ENCODE peak calls at places on chromosomes 3 and 15, in four cellular contexts. P is WTC11, I is A549, D is HepG2. S is an unnamed sample.
A peak's percentile ranks its signal among the peaks of the same experiment; 100 is the strongest.

GRCh38 chr3:53846134-53846850 is at the start of the genes CHDH and IL17RB:
- DNase-seq in P (peak; percentile 76), I (peak; percentile 49), D (peak; percentile 77), S (peak; percentile 58)

GRCh38 chr3:97793415-97794019 is 28.3 kb upstream of the CRYBG3 start:
- DNase-seq in P (no peak), I (peak; percentile 60), D (peak; percentile 60), S (peak; percentile 53)

GRCh38 chr3:46860381-46861292 is 2.6 kb downstream of the MYL3 start:
- DNase-seq in P (peak; percentile 53), I (peak; percentile 34), D (peak; percentile 44), S (peak; percentile 54)

GRCh38 chr3:43162573-43163084 is 56.8 kb upstream of the POMGNT2 start:
- DNase-seq in P (peak; percentile 13), I (no peak), D (no peak), S (no peak)

GRCh38 chr15:70795311-70795665 is 31.9 kb upstream of the UACA start:
- DNase-seq in P (no peak), I (peak; percentile 85), D (peak; percentile 57), S (no peak)

GRCh38 chr15:62848631-62849050 is 193.9 kb upstream of the TPM1 start:
- DNase-seq in P (no peak), I (peak; percentile 74), D (peak; percentile 13), S (no peak)

GRCh38 chr15:100020181-100020580 is 286.9 kb upstream of the LYSMD4 start:
- DNase-seq in P (peak; percentile 61), I (no peak), D (no peak), S (no peak)

GRCh38 chr3:39038165-39038564 is 13.6 kb downstream of the SCN11A start:
- DNase-seq in P (no peak), I (no peak), D (no peak), S (no peak)

GRCh38 chr3:126562737-126563276 is 4.1 kb upstream of the C3orf22 start:
- DNase-seq in P (no peak), I (no peak), D (no peak), S (no peak)

GRCh38 chr3:134364061-134364935 is 9.9 kb downstream of the AMOTL2 start:
- DNase-seq in P (peak; percentile 96), I (peak; percentile 93), D (no peak), S (peak; percentile 13)

GRCh38 chr15:62469874-62470688 is 305.0 kb upstream of the C2CD4B start:
- DNase-seq in P (peak; percentile 41), I (no peak), D (peak; percentile 12), S (no peak)

GRCh38 chr3:151962891-151963290 is 89.4 kb downstream of the SUCNR1 start:
- DNase-seq in P (no peak), I (no peak), D (no peak), S (no peak)

GRCh38 chr3:177039875-177040274 is 157.4 kb downstream of the TBL1XR1 start:
- DNase-seq in P (no peak), I (no peak), D (no peak), S (no peak)

GRCh38 chr3:169836058-169836941 is 23.6 kb upstream of the LRRC34 start:
- DNase-seq in P (no peak), I (no peak), D (no peak), S (no peak)

GRCh38 chr3:114899186-114899931 is 247.7 kb downstream of the ZBTB20 start:
- DNase-seq in P (no peak), I (peak; percentile 88), D (peak; percentile 83), S (no peak)

GRCh38 chr3:74692-75243 is 121.8 kb upstream of the CHL1 start:
- DNase-seq in P (no peak), I (no peak), D (no peak), S (no peak)

GRCh38 chr3:42070089-42070885 is 20.9 kb upstream of the TRAK1 start:
- DNase-seq in P (no peak), I (no peak), D (no peak), S (no peak)

GRCh38 chr15:78392430-78392829 is 45.6 kb upstream of the IREB2 start:
- DNase-seq in P (peak; percentile 38), I (no peak), D (no peak), S (no peak)

GRCh38 chr3:142318331-142318730 is 92.9 kb upstream of the GK5 start:
- DNase-seq in P (no peak), I (no peak), D (no peak), S (no peak)

GRCh38 chr15:80667895-80668430 is 27.1 kb upstream of the ABHD17C start:
- DNase-seq in P (no peak), I (no peak), D (no peak), S (no peak)

GRCh38 chr3:33749546-33750215 is 31.6 kb upstream of the CLASP2 start:
- DNase-seq in P (no peak), I (no peak), D (no peak), S (no peak)

GRCh38 chr3:160618363-160618762 is 53.0 kb upstream of the KPNA4 start:
- DNase-seq in P (no peak), I (no peak), D (no peak), S (no peak)
- TF ChIP-seq HMGXB4 in P (no peak), I (no peak), D (no peak), S (no peak)

DNA sequence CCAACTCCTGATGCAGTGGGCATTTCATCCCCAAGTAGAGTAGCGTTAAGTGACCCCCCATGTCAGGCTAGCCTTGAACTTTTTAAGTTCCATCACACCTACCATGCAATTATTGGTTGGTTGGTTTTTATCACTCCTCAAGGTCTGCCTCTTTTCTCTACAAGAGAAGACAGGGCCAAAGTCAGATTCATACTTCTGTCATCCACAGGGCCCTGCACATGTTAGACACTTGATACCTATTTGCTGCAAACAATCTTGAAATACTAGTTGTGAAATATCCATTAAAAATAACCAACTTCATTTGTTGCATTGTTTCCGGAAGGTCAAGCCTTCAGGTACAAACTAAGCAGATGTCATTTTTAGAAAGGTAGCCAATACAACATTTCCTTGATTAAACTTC is 1.2 kb downstream of the CMSS1 start:
- DNase-seq in P (no peak), I (no peak), D (no peak), S (no peak)
- TF ChIP-seq HMGXB4 in P (no peak), I (no peak), D (no peak), S (no peak)

GRCh38 chr3:25362118-25362517 is 65.9 kb upstream of the RARB start:
- DNase-seq in P (peak; percentile 13), I (no peak), D (no peak), S (no peak)

GRCh38 chr3:25365636-25366035 is 62.4 kb upstream of the RARB start:
- DNase-seq in P (no peak), I (no peak), D (no peak), S (no peak)

GRCh38 chr3:25372167-25372566 is 55.9 kb upstream of the RARB start:
- DNase-seq in P (no peak), I (no peak), D (no peak), S (no peak)

DNA sequence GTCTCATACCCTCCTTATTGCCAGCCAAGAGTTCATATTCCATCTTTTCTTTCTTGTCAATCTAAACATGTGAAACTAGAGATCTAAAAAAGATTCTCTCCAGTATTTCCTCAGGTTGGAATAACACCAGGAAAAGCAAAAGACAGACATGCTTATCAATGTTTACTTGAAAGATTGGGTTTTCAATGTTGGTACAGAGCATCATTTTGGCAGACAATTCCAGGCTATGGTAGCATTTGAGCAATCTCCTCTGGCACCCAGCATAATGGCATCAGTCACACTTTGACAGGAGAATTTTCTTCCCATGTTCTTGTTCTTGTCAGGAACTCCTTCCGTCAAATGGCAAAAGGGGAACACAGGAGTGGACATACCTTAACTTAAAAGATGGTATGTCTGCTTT is 61.0 kb upstream of the RARB start:
- DNase-seq in P (no peak), I (no peak), D (no peak), S (no peak)
- TF ChIP-seq HMGXB4 in P (no peak), I (no peak), D (no peak), S (no peak)

GRCh38 chr3:56157693-56158092 is 310.6 kb downstream of the ERC2 start:
- DNase-seq in P (no peak), I (no peak), D (no peak), S (no peak)
- TF ChIP-seq HMGXB4 in P (no peak), I (no peak), D (no peak), S (no peak)

S was measured in K562.